ENCODE peak calls at places on chromosome 7, in ten cellular contexts. One of them, this sample, is unnamed.

GRCh38 chr7:43405948-43406347 is 177.0 kb upstream of the STK17A start:
- DNase-seq in HFF-Myc: no peak
- DNase-seq in NCI-H510A: no peak
- DNase-seq in Panc1: no peak
- DNase-seq in GM20000: no peak
- DNase-seq in naive B cell: no peak
- DNase-seq in COR-L47: no peak
- DNase-seq in stimulated activated naive B cell treated with anti-CD40 and anti-IgM and Interleukin-4, amounts not matched to agents 10 μg/mL and 1 μg/mL and 100 μg/mL, for 72 hours: no peak
- DNase-seq in NCI-H524: no peak
- DNase-seq in DMS 273 treated with DMSO at 0.1 percent for 48 hours: no peak
- DNase-seq in this sample: no peak

GRCh38 chr7:151251926-151252835 is 3.7 kb upstream of the SMARCD3 start:
- DNase-seq in DMS 273 treated with DMSO at 0.1 percent for 48 hours: no peak
- DNase-seq in NCI-H524: peak
- DNase-seq in GM20000: no peak
- DNase-seq in HFF-Myc: no peak
- DNase-seq in naive B cell: no peak
- DNase-seq in Panc1: no peak
- DNase-seq in COR-L47: peak
- DNase-seq in NCI-H510A: no peak
- DNase-seq in stimulated activated naive B cell treated with anti-CD40 and anti-IgM and Interleukin-4, amounts not matched to agents 10 μg/mL and 1 μg/mL and 100 μg/mL, for 72 hours: no peak
- DNase-seq in this sample: peak

GRCh38 chr7:46210467-46210866 is 289.4 kb upstream of the IGFBP3 start:
- DNase-seq in DMS 273 treated with DMSO at 0.1 percent for 48 hours: no peak
- DNase-seq in GM20000: no peak
- DNase-seq in NCI-H510A: no peak
- DNase-seq in HFF-Myc: no peak
- DNase-seq in COR-L47: no peak
- DNase-seq in stimulated activated naive B cell treated with anti-CD40 and anti-IgM and Interleukin-4, amounts not matched to agents 10 μg/mL and 1 μg/mL and 100 μg/mL, for 72 hours: no peak
- DNase-seq in NCI-H524: no peak
- DNase-seq in Panc1: no peak
- DNase-seq in naive B cell: no peak
- DNase-seq in this sample: no peak

GRCh38 chr7:113806633-113807327 is 112.0 kb downstream of the PPP1R3A start:
- DNase-seq in NCI-H524: no peak
- DNase-seq in Panc1: no peak
- DNase-seq in GM20000: no peak
- DNase-seq in COR-L47: no peak
- DNase-seq in NCI-H510A: no peak
- DNase-seq in naive B cell: no peak
- DNase-seq in HFF-Myc: no peak
- DNase-seq in DMS 273 treated with DMSO at 0.1 percent for 48 hours: no peak
- DNase-seq in stimulated activated naive B cell treated with anti-CD40 and anti-IgM and Interleukin-4, amounts not matched to agents 10 μg/mL and 1 μg/mL and 100 μg/mL, for 72 hours: no peak
- DNase-seq in this sample: no peak

GRCh38 chr7:2870471-2870941 is 26.4 kb upstream of the GNA12 start:
- DNase-seq in HFF-Myc: peak
- DNase-seq in NCI-H510A: peak
- DNase-seq in naive B cell: peak
- DNase-seq in Panc1: no peak
- DNase-seq in GM20000: no peak
- DNase-seq in COR-L47: peak
- DNase-seq in stimulated activated naive B cell treated with anti-CD40 and anti-IgM and Interleukin-4, amounts not matched to agents 10 μg/mL and 1 μg/mL and 100 μg/mL, for 72 hours: peak
- DNase-seq in DMS 273 treated with DMSO at 0.1 percent for 48 hours: no peak
- DNase-seq in NCI-H524: no peak
- DNase-seq in this sample: peak

GRCh38 chr7:44793919-44794715 is 2.4 kb upstream of the PPIA start:
- DNase-seq in NCI-H510A: no peak
- DNase-seq in naive B cell: no peak
- DNase-seq in Panc1: no peak
- DNase-seq in DMS 273 treated with DMSO at 0.1 percent for 48 hours: no peak
- DNase-seq in NCI-H524: no peak
- DNase-seq in HFF-Myc: no peak
- DNase-seq in stimulated activated naive B cell treated with anti-CD40 and anti-IgM and Interleukin-4, amounts not matched to agents 10 μg/mL and 1 μg/mL and 100 μg/mL, for 72 hours: no peak
- DNase-seq in COR-L47: no peak
- DNase-seq in GM20000: no peak
- DNase-seq in this sample: no peak

GRCh38 chr7:116180302-116180701 is 30.0 kb upstream of the TES start:
- DNase-seq in COR-L47: peak
- DNase-seq in HFF-Myc: no peak
- DNase-seq in stimulated activated naive B cell treated with anti-CD40 and anti-IgM and Interleukin-4, amounts not matched to agents 10 μg/mL and 1 μg/mL and 100 μg/mL, for 72 hours: no peak
- DNase-seq in NCI-H510A: no peak
- DNase-seq in DMS 273 treated with DMSO at 0.1 percent for 48 hours: peak
- DNase-seq in naive B cell: peak
- DNase-seq in NCI-H524: peak
- DNase-seq in GM20000: peak
- DNase-seq in Panc1: peak
- DNase-seq in this sample: no peak

GRCh38 chr7:34886856-34887255 is 150.4 kb downstream of the DPY19L1 start:
- DNase-seq in GM20000: no peak
- DNase-seq in naive B cell: no peak
- DNase-seq in COR-L47: no peak
- DNase-seq in NCI-H524: no peak
- DNase-seq in Panc1: no peak
- DNase-seq in stimulated activated naive B cell treated with anti-CD40 and anti-IgM and Interleukin-4, amounts not matched to agents 10 μg/mL and 1 μg/mL and 100 μg/mL, for 72 hours: no peak
- DNase-seq in HFF-Myc: no peak
- DNase-seq in DMS 273 treated with DMSO at 0.1 percent for 48 hours: no peak
- DNase-seq in NCI-H510A: no peak
- DNase-seq in this sample: no peak

GRCh38 chr7:4085937-4086691 is 596.0 kb upstream of the FOXK1 start:
- DNase-seq in stimulated activated naive B cell treated with anti-CD40 and anti-IgM and Interleukin-4, amounts not matched to agents 10 μg/mL and 1 μg/mL and 100 μg/mL, for 72 hours: no peak
- DNase-seq in GM20000: no peak
- DNase-seq in HFF-Myc: no peak
- DNase-seq in naive B cell: no peak
- DNase-seq in NCI-H510A: no peak
- DNase-seq in DMS 273 treated with DMSO at 0.1 percent for 48 hours: no peak
- DNase-seq in COR-L47: no peak
- DNase-seq in NCI-H524: no peak
- DNase-seq in Panc1: no peak
- DNase-seq in this sample: no peak

This sample was measured in psoas muscle.